ENCODE peak calls at places on chromosomes 1 and 21, in four cellular contexts. W is mammary epithelial cell, M is RPMI8226, L is NCI-H2171 treated with DMSO at 0.1 percent for 48 hours. U is an unnamed sample.
A peak's percentile ranks its signal among the peaks of the same experiment; 100 is the strongest.

GRCh38 chr1:7770939-7771672 is at the start of gene VAMP3:
- DNase-seq in W (peak; percentile 79), M (peak; percentile 88), L (peak; percentile 62), U (peak; percentile 77)

GRCh38 chr1:213783898-213784297 is 203.9 kb upstream of the PROX1 start:
- DNase-seq in W (no peak), M (no peak), L (no peak), U (no peak)

GRCh38 chr1:19220991-19221390 is 10.9 kb upstream of the UBR4 start:
- DNase-seq in W (no peak), M (no peak), L (no peak), U (no peak)

GRCh38 chr1:78520843-78521242 is 30.1 kb downstream of the PTGFR start:
- DNase-seq in W (no peak), M (no peak), L (no peak), U (no peak)

GRCh38 chr1:37476087-37476452 is 1.7 kb downstream of the ZC3H12A start:
- DNase-seq in W (no peak), M (no peak), L (no peak), U (no peak)

GRCh38 chr1:201894343-201895119 is 5.8 kb downstream of the SHISA4 start:
- DNase-seq in W (no peak), M (no peak), L (no peak), U (no peak)

GRCh38 chr1:226677121-226678020 is 61.7 kb downstream of the ITPKB start:
- DNase-seq in W (peak; percentile 93), M (peak; percentile 90), L (no peak), U (peak; percentile 59)

GRCh38 chr1:80258659-80259058 is 1252.1 kb upstream of the ADGRL4 start:
- DNase-seq in W (peak; percentile 66), M (no peak), L (peak; percentile 35), U (no peak)

GRCh38 chr1:199742547-199742946 is 285.0 kb upstream of the NR5A2 start:
- DNase-seq in W (peak; percentile 89), M (no peak), L (no peak), U (no peak)

GRCh38 chr1:97668945-97669344 is 251.9 kb downstream of the DPYD start:
- DNase-seq in W (peak; percentile 28), M (no peak), L (peak; percentile 53), U (no peak)

GRCh38 chr1:116276532-116276931 is 96.5 kb upstream of the ATP1A1 start:
- DNase-seq in W (no peak), M (no peak), L (no peak), U (no peak)

GRCh38 chr21:33110340-33110715 is 40.4 kb downstream of the OLIG1 start:
- DNase-seq in W (no peak), M (no peak), L (no peak), U (no peak)

GRCh38 chr1:235075955-235076308 is 52.7 kb downstream of the TOMM20 start:
- DNase-seq in W (no peak), M (no peak), L (no peak), U (no peak)

GRCh38 chr1:24949331-24949881 is 19.3 kb upstream of the RUNX3 start:
- DNase-seq in W (peak; percentile 32), M (no peak), L (no peak), U (no peak)

GRCh38 chr1:234845097-234845660 is 235.2 kb upstream of the IRF2BP2 start:
- DNase-seq in W (peak; percentile 37), M (peak; percentile 92), L (no peak), U (peak; percentile 24)

GRCh38 chr1:235207202-235207565 is 46.1 kb upstream of the RBM34 start:
- DNase-seq in W (peak; percentile 66), M (no peak), L (no peak), U (peak; percentile 29)

GRCh38 chr1:45954401-45954847 is 151.0 kb downstream of the MAST2 start:
- DNase-seq in W (peak; percentile 75), M (no peak), L (peak; percentile 62), U (no peak)

GRCh38 chr1:173867141-173867752 is 542 bp downstream of the GAS5 start:
- DNase-seq in W (no peak), M (no peak), L (no peak), U (no peak)

GRCh38 chr21:29078884-29079765 is 5.7 kb upstream of the CCT8 start:
- DNase-seq in W (no peak), M (peak; percentile 91), L (no peak), U (no peak)

GRCh38 chr1:214012418-214012817 is 24.6 kb downstream of the PROX1 start:
- DNase-seq in W (peak; percentile 41), M (no peak), L (no peak), U (no peak)

GRCh38 chr1:53257454-53258081 is 19.2 kb upstream of the MAGOH start:
- DNase-seq in W (no peak), M (no peak), L (no peak), U (no peak)

U was measured in CD4-positive, alpha-beta T cell.